ENCODE peak calls at places on chromosomes 12 and 14, in five cellular contexts. X is activated gamma-delta T cell treated with Interleukin-2 at 50 U/mL for 16 hours, U is nephron progenitor cell, T is pancreas, M is NCI-H510A. E is an unnamed sample.

GRCh38 chr14:68702578-68702977 is 90.3 kb downstream of the ZFP36L1 start:
- DNase-seq in U (no peak), X (no peak), T (no peak), M (no peak), E (no peak)

GRCh38 chr14:31270196-31270772 is 62.7 kb upstream of the HECTD1 start:
- DNase-seq in M (no peak), X (no peak), U (no peak), T (no peak), E (no peak)

GRCh38 chr12:53651718-53652117 is 24.2 kb downstream of the ATP5MC2 start:
- DNase-seq in U (no peak), T (no peak), M (no peak), X (no peak), E (no peak)

GRCh38 chr12:52182456-52182855 is 9.4 kb downstream of the KRT80 start:
- DNase-seq in X (no peak), T (no peak), M (peak; percentile 48), U (no peak), E (no peak)

GRCh38 chr12:121464331-121464730 is 64.4 kb downstream of the RNF34 start:
- DNase-seq in T (no peak), M (no peak), U (no peak), X (no peak), E (no peak)

GRCh38 chr12:124389537-124390441 is 94.9 kb downstream of the RFLNA start:
- DNase-seq in T (no peak), U (no peak), X (no peak), M (no peak), E (no peak)

GRCh38 chr12:63353559-63353958 is 202.6 kb upstream of the AVPR1A start:
- DNase-seq in T (no peak), U (no peak), M (no peak), X (no peak), E (no peak)

GRCh38 chr12:607541-608001 is 55.7 kb downstream of the NINJ2 start:
- DNase-seq in X (no peak), U (no peak), T (no peak), M (no peak), E (no peak)

GRCh38 chr12:117854339-117855012 is 114.3 kb downstream of the KSR2 start:
- DNase-seq in X (no peak), U (peak; percentile 82), M (no peak), T (no peak), E (peak; percentile 7)

GRCh38 chr12:90058721-90059120 is 350.1 kb upstream of the ATP2B1 start:
- DNase-seq in U (no peak), X (no peak), T (no peak), M (no peak), E (no peak)

GRCh38 chr12:85405781-85406522 is 125.9 kb downstream of the ALX1 start:
- DNase-seq in U (no peak), M (no peak), X (no peak), T (no peak), E (no peak)

GRCh38 chr12:124920353-124920935 is 6.0 kb upstream of the UBC start:
- DNase-seq in M (no peak), T (no peak), X (no peak), U (no peak), E (no peak)

GRCh38 chr14:31138301-31138700 is 69.3 kb downstream of the HECTD1 start:
- DNase-seq in U (no peak), T (no peak), M (no peak), X (no peak), E (no peak)

GRCh38 chr12:2233034-2233433 is 180.2 kb downstream of the CACNA1C start:
- DNase-seq in M (no peak), X (no peak), U (no peak), T (no peak), E (no peak)

GRCh38 chr12:131413006-131413405 is 297.9 kb upstream of the SFSWAP start:
- DNase-seq in T (no peak), M (no peak), X (no peak), U (no peak), E (no peak)

GRCh38 chr12:49089831-49090773 is 4.5 kb downstream of the DHH start:
- DNase-seq in M (no peak), U (peak; percentile 56), T (peak; percentile 69), X (no peak), E (no peak)

GRCh38 chr12:116495260-116495659 is 63.9 kb upstream of the MAP1LC3B2 start:
- DNase-seq in X (no peak), U (no peak), T (no peak), M (no peak), E (no peak)

GRCh38 chr14:30840086-30840779 is 34.1 kb upstream of the COCH start:
- DNase-seq in T (no peak), M (no peak), X (no peak), U (no peak), E (no peak)

GRCh38 chr14:38210587-38211257 is 3.0 kb downstream of the SSTR1 start:
- DNase-seq in U (peak; percentile 50), M (no peak), T (peak; percentile 66), X (no peak), E (no peak)

GRCh38 chr12:14930299-14930698 is 8.0 kb downstream of the ERP27 start:
- DNase-seq in U (no peak), M (no peak), X (no peak), T (no peak), E (no peak)

GRCh38 chr12:22042981-22043669 is 2.9 kb upstream of the CMAS start:
- DNase-seq in U (no peak), T (no peak), X (no peak), M (no peak), E (no peak)

GRCh38 chr12:28040251-28040650 is 67.7 kb upstream of the PTHLH start:
- DNase-seq in X (no peak), T (no peak), U (no peak), M (no peak), E (no peak)

GRCh38 chr14:104753528-104754212 is 723 bp downstream of the SIVA1 start:
- DNase-seq in M (no peak), T (no peak), U (no peak), X (peak; percentile 21), E (no peak)